ENCODE peak calls at places on chromosomes 1 and 21, in five cellular contexts. D, H, L, Y and W are unnamed samples.
A peak's percentile ranks its signal among the peaks of the same experiment; 100 is the strongest.

GRCh38 chr1:201275266-201275666 is 8.0 kb upstream of the PKP1 start:
- DNase-seq in Y (peak; percentile 73), H (no peak), D (peak; percentile 94), L (peak; percentile 85), W (no peak)

GRCh38 chr1:39540504-39541031 is 36.0 kb downstream of the PABPC4 start:
- DNase-seq in D (no peak), H (no peak), L (peak; percentile 22), Y (peak; percentile 62), W (no peak)

GRCh38 chr1:222104097-222104496 is 362.2 kb upstream of the DUSP10 start:
- DNase-seq in H (no peak), D (no peak), L (no peak), Y (no peak), W (no peak)

GRCh38 chr1:245876586-245876985 is 630.5 kb downstream of the SMYD3 start:
- DNase-seq in H (no peak), Y (no peak), L (no peak), D (no peak), W (no peak)

GRCh38 chr1:145782166-145783099 is 41.5 kb downstream of the RNF115 start:
- DNase-seq in L (peak; percentile 90), H (no peak), Y (no peak), D (peak; percentile 98), W (no peak)

GRCh38 chr1:197663178-197663953 is 111.9 kb downstream of the DENND1B start:
- DNase-seq in H (no peak), D (no peak), L (no peak), Y (no peak), W (no peak)

GRCh38 chr1:170562644-170563338 is 30.8 kb downstream of the GORAB start:
- DNase-seq in Y (peak; percentile 46), H (no peak), D (peak; percentile 77), L (peak; percentile 91), W (no peak)

GRCh38 chr1:81573458-81573857 is 227.3 kb upstream of the ADGRL2 start:
- DNase-seq in D (no peak), L (no peak), Y (no peak), H (no peak), W (no peak)

GRCh38 chr1:5999711-6000443 is 7.7 kb upstream of the NPHP4 start:
- DNase-seq in Y (no peak), L (no peak), D (no peak), H (no peak), W (no peak)

GRCh38 chr1:167922023-167922422 is 8.1 kb upstream of the ADCY10 start:
- DNase-seq in Y (no peak), L (peak; percentile 30), H (no peak), D (no peak), W (no peak)

GRCh38 chr1:215599418-215599817 is 32.3 kb downstream of the KCTD3 start:
- DNase-seq in Y (no peak), L (peak; percentile 73), D (peak; percentile 67), H (no peak), W (no peak)

GRCh38 chr1:167093863-167094516 is at the start of gene STYXL2:
- DNase-seq in D (no peak), H (no peak), Y (no peak), L (no peak), W (no peak)

GRCh38 chr1:148333875-148334338 is 149.2 kb downstream of the PPIAL4G start:
- DNase-seq in L (no peak), D (no peak), Y (no peak), H (no peak), W (no peak)

GRCh38 chr1:53621144-53621543 is 117.8 kb downstream of the GLIS1 start:
- DNase-seq in H (no peak), L (no peak), D (no peak), Y (no peak), W (peak; percentile 19)

GRCh38 chr1:37858931-37859506 is 373 bp downstream of the MTF1 start:
- DNase-seq in Y (no peak), L (no peak), H (no peak), D (no peak), W (no peak)

GRCh38 chr1:86137458-86137857 is 19.1 kb downstream of the COL24A1 start:
- DNase-seq in Y (no peak), H (no peak), L (peak; percentile 96), D (peak; percentile 81), W (no peak)

GRCh38 chr21:29374481-29374880 is 75.8 kb downstream of the BACH1 start:
- DNase-seq in L (no peak), Y (no peak), D (no peak), H (no peak), W (no peak)

GRCh38 chr1:45840704-45841103 is 37.3 kb downstream of the MAST2 start:
- DNase-seq in Y (no peak), L (no peak), H (no peak), D (peak; percentile 60), W (no peak)

GRCh38 chr1:171188388-171189266 is 3.5 kb downstream of the FMO2 start:
- DNase-seq in L (peak; percentile 57), D (peak; percentile 58), H (no peak), Y (peak; percentile 61), W (no peak)

GRCh38 chr1:181179279-181179979 is 90.9 kb downstream of the IER5 start:
- DNase-seq in H (no peak), Y (no peak), L (no peak), D (no peak), W (no peak)

GRCh38 chr1:58932820-58933598 is 149.2 kb upstream of the JUN start:
- DNase-seq in L (peak; percentile 74), Y (peak; percentile 87), H (no peak), D (peak; percentile 98), W (no peak)

GRCh38 chr1:26498894-26499293 is 26.7 kb downstream of the HMGN2 start:
- DNase-seq in Y (no peak), H (no peak), D (no peak), L (no peak), W (no peak)

GRCh38 chr1:15417365-15417934 is 7.8 kb downstream of the EFHD2 start:
- DNase-seq in L (peak; percentile 77), Y (peak; percentile 57), H (no peak), D (peak; percentile 77), W (no peak)

GRCh38 chr21:45306832-45307571 is 19.3 kb upstream of the POFUT2 start:
- DNase-seq in Y (peak; percentile 74), D (peak; percentile 59), H (no peak), L (peak; percentile 92), W (no peak)

GRCh38 chr1:193457676-193458075 is 271.3 kb upstream of the B3GALT2 start:
- DNase-seq in D (peak; percentile 59), H (no peak), Y (no peak), L (no peak), W (no peak)

GRCh38 chr1:27015260-27015659 is 2.6 kb upstream of the TENT5B start:
- DNase-seq in Y (no peak), D (no peak), H (no peak), L (no peak), W (no peak)

GRCh38 chr1:119463569-119463968 is 43.4 kb upstream of the HSD3B1 start:
- DNase-seq in D (no peak), L (no peak), H (no peak), Y (no peak), W (no peak)

GRCh38 chr1:54081306-54082270 is 28.2 kb downstream of the TCEANC2 start:
- DNase-seq in L (peak; percentile 46), Y (peak; percentile 72), D (peak; percentile 73), H (peak; percentile 3), W (no peak)

GRCh38 chr21:42236014-42236413 is 17.1 kb downstream of the ABCG1 start:
- DNase-seq in H (no peak), Y (no peak), L (no peak), D (no peak), W (no peak)

GRCh38 chr21:37817242-37817641 is 99.0 kb downstream of the KCNJ6 start:
- DNase-seq in H (no peak), L (no peak), Y (no peak), D (no peak), W (no peak)

GRCh38 chr1:186139706-186140105 is 235.3 kb downstream of the TPR start:
- DNase-seq in D (no peak), L (peak; percentile 61), Y (no peak), H (no peak), W (no peak)

GRCh38 chr21:42237161-42237560 is 18.2 kb downstream of the ABCG1 start:
- DNase-seq in L (no peak), H (no peak), D (no peak), Y (no peak), W (no peak)